ENCODE peak calls at places on chromosomes 4 and X, in ten cellular contexts. E, S, Q, R, U, X, A, W, J and Y are unnamed samples.

GRCh38 chr4:35695401-35695800 is 548.9 kb downstream of the ARAP2 start:
- DNase-seq in E (no peak), S (no peak), Q (no peak), R (no peak), U (no peak), X (no peak), A (no peak), W (no peak), J (no peak), Y (no peak)

GRCh38 chrX:19747672-19748610 is 139.5 kb downstream of the SH3KBP1 start:
- DNase-seq in E (no peak), S (no peak), Q (peak), R (peak), U (peak), X (no peak), A (no peak), W (no peak), J (peak), Y (no peak)

GRCh38 chrX:53356186-53356585 is 66.3 kb downstream of the SMC1A start:
- DNase-seq in E (no peak), S (no peak), Q (peak), R (no peak), U (no peak), X (no peak), A (no peak), W (no peak), J (peak), Y (peak)

GRCh38 chr4:107035711-107036601 is at the start of gene DKK2:
- DNase-seq in E (no peak), S (no peak), Q (peak), R (peak), U (no peak), X (no peak), A (no peak), W (no peak), J (no peak), Y (peak)

GRCh38 chr4:5971077-5971447 is 47.2 kb downstream of the C4orf50 start:
- DNase-seq in E (no peak), S (peak), Q (no peak), R (no peak), U (no peak), X (no peak), A (no peak), W (no peak), J (no peak), Y (no peak)

GRCh38 chrX:129235903-129236302 is 287.4 kb downstream of the SMARCA1 start:
- DNase-seq in E (no peak), S (no peak), Q (no peak), R (no peak), U (no peak), X (no peak), A (no peak), W (no peak), J (no peak), Y (no peak)

GRCh38 chr4:64105903-64106302 is 303.3 kb downstream of the TECRL start:
- DNase-seq in E (no peak), S (no peak), Q (no peak), R (no peak), U (no peak), X (no peak), A (no peak), W (no peak), J (no peak), Y (no peak)

GRCh38 chr4:181752516-181752915 is 490.7 kb upstream of the TENM3 start:
- DNase-seq in E (no peak), S (no peak), Q (no peak), R (no peak), U (no peak), X (no peak), A (no peak), W (no peak), J (no peak), Y (no peak)

GRCh38 chrX:41600266-41600665 is 88.5 kb upstream of the GPR34 start:
- DNase-seq in E (no peak), S (no peak), Q (no peak), R (no peak), U (no peak), X (peak), A (no peak), W (no peak), J (no peak), Y (peak)

GRCh38 chrX:22060451-22060940 is 28.4 kb downstream of the PHEX start:
- DNase-seq in E (no peak), S (no peak), Q (peak), R (no peak), U (no peak), X (no peak), A (no peak), W (no peak), J (no peak), Y (peak)

GRCh38 chrX:254630-255215 is 26.5 kb upstream of the PLCXD1 start:
- DNase-seq in E (no peak), S (no peak), Q (no peak), R (no peak), U (no peak), X (no peak), A (no peak), W (no peak), J (no peak), Y (no peak)

GRCh38 chr4:10086506-10087120 is 30.0 kb downstream of the WDR1 start:
- DNase-seq in E (no peak), S (no peak), Q (no peak), R (no peak), U (no peak), X (no peak), A (no peak), W (no peak), J (no peak), Y (no peak)

GRCh38 chr4:22410645-22411247 is 105.1 kb downstream of the ADGRA3 start:
- DNase-seq in E (no peak), S (peak), Q (no peak), R (no peak), U (no peak), X (no peak), A (no peak), W (no peak), J (no peak), Y (peak)

GRCh38 chrX:10582945-10583344 is 37.4 kb downstream of the MID1 start:
- DNase-seq in E (no peak), S (no peak), Q (no peak), R (no peak), U (no peak), X (no peak), A (no peak), W (peak), J (no peak), Y (peak)

GRCh38 chrX:119419146-119419545 is 20.0 kb downstream of the SLC25A43 start:
- DNase-seq in E (no peak), S (no peak), Q (no peak), R (no peak), U (no peak), X (no peak), A (no peak), W (no peak), J (no peak), Y (no peak)

GRCh38 chr4:77449996-77450395 is 155.6 kb upstream of the CXCL13 start:
- DNase-seq in E (no peak), S (no peak), Q (no peak), R (no peak), U (no peak), X (no peak), A (no peak), W (no peak), J (no peak), Y (peak)

GRCh38 chrX:20521245-20521644 is 254.5 kb upstream of the RPS6KA3 start:
- DNase-seq in E (no peak), S (no peak), Q (no peak), R (no peak), U (no peak), X (no peak), A (no peak), W (peak), J (no peak), Y (peak)

GRCh38 chr4:89549907-89550306 is 242.3 kb upstream of the GPRIN3 start:
- DNase-seq in E (no peak), S (no peak), Q (no peak), R (no peak), U (no peak), X (peak), A (no peak), W (peak), J (no peak), Y (peak)

GRCh38 chrX:68997911-68998310 is 167.3 kb downstream of the PJA1 start:
- DNase-seq in E (no peak), S (no peak), Q (no peak), R (no peak), U (no peak), X (peak), A (no peak), W (peak), J (no peak), Y (peak)

GRCh38 chr4:124727331-124727730 is 14.8 kb upstream of the ANKRD50 start:
- DNase-seq in E (no peak), S (no peak), Q (no peak), R (no peak), U (no peak), X (no peak), A (no peak), W (no peak), J (no peak), Y (no peak)

GRCh38 chr4:147110968-147111367 is 165.3 kb upstream of the TTC29 start:
- DNase-seq in E (no peak), S (no peak), Q (no peak), R (no peak), U (no peak), X (no peak), A (no peak), W (no peak), J (no peak), Y (peak)

GRCh38 chr4:103292373-103292772 is 94.2 kb upstream of the CENPE start:
- DNase-seq in E (no peak), S (no peak), Q (no peak), R (no peak), U (no peak), X (no peak), A (no peak), W (no peak), J (no peak), Y (no peak)